ENCODE peak calls at places on chromosomes 11 and 22, in five cellular contexts. R is T-cell, W is NCI-H1092, D is activated T-cell treated with anti-CD3 and anti-CD28 coated beads for 1 hour, Q is hepatic stellate cell. A is an unnamed sample.

GRCh38 chr11:74980627-74981026 is 8.1 kb upstream of the NEU3 start:
- DNase-seq in D (no peak), Q (no peak), W (no peak), R (no peak), A (no peak)

GRCh38 chr11:3052109-3052479 is 5.1 kb downstream of the CARS1 start:
- DNase-seq in Q (no peak), R (no peak), D (no peak), W (peak), A (no peak)

GRCh38 chr11:45754261-45754709 is 50.7 kb upstream of the SLC35C1 start:
- DNase-seq in R (no peak), W (no peak), D (no peak), Q (peak), A (no peak)

GRCh38 chr11:11107081-11107480 is 246.0 kb downstream of the CSNK2A3 start:
- DNase-seq in R (no peak), W (no peak), Q (no peak), D (no peak), A (no peak)

GRCh38 chr11:1442807-1443366 is 43.7 kb downstream of the MOB2 start:
- DNase-seq in Q (no peak), D (no peak), R (no peak), W (no peak), A (no peak)

GRCh38 chr11:94757037-94757681 is 11.0 kb upstream of the AMOTL1 start:
- DNase-seq in R (no peak), Q (no peak), W (no peak), D (no peak), A (no peak)

GRCh38 chr11:35216962-35217667 is 78.1 kb downstream of the CD44 start:
- DNase-seq in D (no peak), W (no peak), R (peak), Q (no peak), A (no peak)

GRCh38 chr22:27170491-27170890 is 513.1 kb downstream of the MIAT start:
- DNase-seq in W (no peak), D (no peak), R (no peak), Q (peak), A (no peak)

GRCh38 chr11:34274712-34275398 is 83.0 kb downstream of the ABTB2 start:
- DNase-seq in D (no peak), R (no peak), W (no peak), Q (peak), A (peak)

GRCh38 chr11:72242141-72242540 is 1.8 kb downstream of the PHOX2A start:
- DNase-seq in W (no peak), D (no peak), R (no peak), Q (no peak), A (no peak)

GRCh38 chr11:103929168-103929903 is 107.1 kb upstream of the DDI1 start:
- DNase-seq in R (no peak), D (no peak), W (no peak), Q (no peak), A (no peak)

GRCh38 chr11:117986981-117987495 is 844 bp downstream of the IL10RA start:
- DNase-seq in D (no peak), W (no peak), Q (no peak), R (peak), A (no peak)

GRCh38 chr11:33182246-33182878 is 21.1 kb upstream of the CSTF3 start:
- DNase-seq in W (no peak), R (no peak), Q (no peak), D (no peak), A (no peak)

GRCh38 chr11:122754553-122755322 is 83.6 kb upstream of the CRTAM start:
- DNase-seq in W (no peak), Q (no peak), R (peak), D (no peak), A (no peak)

GRCh38 chr11:924406-925157 is 1.1 kb upstream of the AP2A2 start:
- DNase-seq in D (no peak), R (no peak), W (no peak), Q (no peak), A (no peak)

GRCh38 chr22:44292007-44292370 is 20.8 kb downstream of the SHISAL1 start:
- DNase-seq in Q (no peak), D (no peak), R (no peak), W (no peak), A (no peak)

GRCh38 chr11:123494195-123495050 is 64.4 kb downstream of the GRAMD1B start:
- DNase-seq in W (no peak), D (no peak), Q (no peak), R (no peak), A (no peak)

GRCh38 chr11:61983419-61983818 is 16.0 kb upstream of the FTH1 start:
- DNase-seq in R (no peak), W (no peak), D (no peak), Q (no peak), A (no peak)

GRCh38 chr11:47856186-47856585 is 8.0 kb upstream of the NUP160 start:
- DNase-seq in R (no peak), Q (no peak), D (no peak), W (peak), A (no peak)

GRCh38 chr22:44049369-44050231 is 25.5 kb downstream of the PARVB start:
- DNase-seq in W (no peak), Q (no peak), D (no peak), R (no peak), A (no peak)

A was measured in prostate gland.